ENCODE peak calls at places on chromosomes 13 and 19, in ten cellular contexts. N is testis, D is gastrocnemius medialis, C is heart left ventricle, A is body of pancreas, E is endothelial cell of umbilical vein, T is tibial nerve, F is esophagus squamous epithelium, H is stomach, L is right lobe of liver. O is an unnamed sample.

GRCh38 chr13:95391325-95391724 is 90.1 kb upstream of the ABCC4 start:
- DNase-seq in C (no peak), H (no peak), L (no peak), T (no peak), F (no peak), A (no peak), D (no peak), E (no peak), N (no peak), O (no peak)

GRCh38 chr13:94435604-94436226 is 43.8 kb downstream of the DCT start:
- DNase-seq in L (no peak), D (no peak), T (no peak), E (peak), H (no peak), N (no peak), C (no peak), A (no peak), F (no peak), O (no peak)

GRCh38 chr13:21637296-21637695 is 33.3 kb upstream of the MICU2 start:
- DNase-seq in F (no peak), D (no peak), T (no peak), L (no peak), A (peak), N (no peak), E (no peak), H (peak), C (no peak), O (no peak)

GRCh38 chr13:113493315-113493951 is 2.9 kb upstream of the DCUN1D2 start:
- DNase-seq in A (peak), L (no peak), E (peak), C (no peak), F (no peak), N (no peak), T (no peak), D (no peak), H (no peak), O (no peak)

GRCh38 chr19:1857648-1858326 is 5.6 kb downstream of the KLF16 start:
- DNase-seq in N (no peak), A (no peak), E (no peak), L (peak), D (no peak), T (no peak), F (no peak), H (no peak), C (peak), O (peak)

GRCh38 chr19:17997969-17998826 is 9.8 kb upstream of the ARRDC2 start:
- DNase-seq in D (no peak), F (no peak), C (no peak), N (no peak), L (peak), A (no peak), H (peak), E (no peak), T (no peak), O (no peak)

GRCh38 chr13:59776924-59777690 is 386.6 kb downstream of the DIAPH3 start:
- DNase-seq in L (no peak), C (no peak), E (peak), F (no peak), A (no peak), N (no peak), T (no peak), D (no peak), H (no peak), O (no peak)

GRCh38 chr13:48505597-48506091 is 27.2 kb downstream of the RCBTB2 start:
- DNase-seq in T (peak), N (peak), H (no peak), A (peak), L (no peak), E (no peak), C (peak), D (peak), F (no peak), O (no peak)

GRCh38 chr13:74758188-74758587 is 624.0 kb upstream of the KLF12 start:
- DNase-seq in T (no peak), D (no peak), L (no peak), C (no peak), H (no peak), F (no peak), A (no peak), N (no peak), E (no peak), O (no peak)

GRCh38 chr19:7159105-7159933 is 89.8 kb downstream of the ZNF557 start:
- DNase-seq in D (peak), H (no peak), A (no peak), T (no peak), L (no peak), F (no peak), E (no peak), N (peak), C (peak), O (no peak)

GRCh38 chr19:14475251-14476073 is at the start of gene PTGER1:
- DNase-seq in D (no peak), A (no peak), E (no peak), H (no peak), T (no peak), L (no peak), C (no peak), F (no peak), N (no peak), O (no peak)

GRCh38 chr13:26951581-26952177 is 191.1 kb upstream of the GPR12 start:
- DNase-seq in E (no peak), D (no peak), T (no peak), C (no peak), A (peak), L (peak), H (peak), N (peak), F (no peak), O (peak)

GRCh38 chr19:14555918-14556661 is 15.8 kb downstream of the NDUFB7 start:
- DNase-seq in N (no peak), H (no peak), D (no peak), T (no peak), C (no peak), E (no peak), A (no peak), F (no peak), L (no peak), O (no peak)

GRCh38 chr19:57560049-57560491 is 407 bp upstream of the ZNF550 start:
- DNase-seq in C (peak), L (no peak), T (no peak), N (no peak), F (no peak), D (no peak), A (peak), H (no peak), E (no peak), O (no peak)

GRCh38 chr19:862529-863304 is 3.3 kb downstream of the CFD start:
- DNase-seq in L (peak), A (peak), D (no peak), N (peak), E (peak), F (no peak), C (no peak), H (peak), T (peak), O (peak)

GRCh38 chr13:41960195-41960699 is 662 bp downstream of the VWA8 start:
- DNase-seq in H (no peak), A (peak), E (peak), C (peak), D (peak), L (no peak), F (no peak), N (peak), T (no peak), O (no peak)

GRCh38 chr19:51607077-51607476 is 23.1 kb downstream of the SIGLEC5 start:
- DNase-seq in L (no peak), N (no peak), H (no peak), E (no peak), C (no peak), T (no peak), A (no peak), F (no peak), D (no peak), O (no peak)

GRCh38 chr13:73440296-73440895 is 381.6 kb downstream of the KLF5 start:
- DNase-seq in L (no peak), F (no peak), D (no peak), T (no peak), C (no peak), A (no peak), N (no peak), E (no peak), H (no peak), O (no peak)

GRCh38 chr19:17727843-17728242 is 8.6 kb downstream of the MAP1S start:
- DNase-seq in H (no peak), C (no peak), L (no peak), E (no peak), T (no peak), D (no peak), F (no peak), A (no peak), N (no peak), O (no peak)

GRCh38 chr19:3304871-3305423 is 61.4 kb upstream of the NFIC start:
- DNase-seq in L (peak), F (no peak), A (peak), N (peak), H (peak), E (peak), T (peak), D (peak), C (peak), O (peak)

GRCh38 chr13:34364633-34365032 is 546.7 kb downstream of the RFC3 start:
- DNase-seq in D (no peak), L (no peak), H (no peak), E (no peak), C (no peak), F (no peak), N (no peak), T (no peak), A (no peak), O (no peak)

GRCh38 chr19:32674153-32674958 is 624 bp downstream of the ANKRD27 start:
- DNase-seq in F (no peak), A (no peak), N (no peak), H (no peak), E (peak), D (no peak), L (no peak), T (no peak), C (no peak), O (no peak)

GRCh38 chr13:44236370-44236769 is 137.3 kb upstream of the SERP2 start:
- DNase-seq in D (peak), C (no peak), H (no peak), F (no peak), E (no peak), L (no peak), N (no peak), A (no peak), T (peak), O (no peak)

GRCh38 chr13:90510319-90510718 is 837.2 kb upstream of the MIR17HG start:
- DNase-seq in A (no peak), C (no peak), L (no peak), E (no peak), T (no peak), H (no peak), D (no peak), N (no peak), F (no peak), O (no peak)

GRCh38 chr19:55344444-55344843 is 4.8 kb downstream of the KMT5C start:
- DNase-seq in C (no peak), D (no peak), E (no peak), L (peak), N (peak), T (no peak), A (no peak), H (no peak), F (no peak), O (no peak)

GRCh38 chr19:1945899-1946298 is 4.9 kb downstream of the CSNK1G2 start:
- DNase-seq in L (no peak), N (peak), T (peak), E (peak), C (no peak), F (no peak), D (no peak), H (peak), A (peak), O (peak)

GRCh38 chr19:57583521-57584416 is at the start of gene ZIK1:
- DNase-seq in C (peak), A (peak), H (peak), D (peak), L (peak), N (peak), F (peak), E (peak), T (peak), O (peak)

GRCh38 chr19:2055871-2056809 is 5.1 kb upstream of the MKNK2 start:
- DNase-seq in H (no peak), T (peak), E (peak), C (peak), F (no peak), A (no peak), N (peak), D (peak), L (peak), O (peak)

GRCh38 chr19:38425810-38426466 is at the start of gene RASGRP4:
- DNase-seq in D (no peak), E (no peak), L (peak), C (no peak), F (no peak), T (no peak), N (no peak), A (no peak), H (no peak), O (no peak)

DNA sequence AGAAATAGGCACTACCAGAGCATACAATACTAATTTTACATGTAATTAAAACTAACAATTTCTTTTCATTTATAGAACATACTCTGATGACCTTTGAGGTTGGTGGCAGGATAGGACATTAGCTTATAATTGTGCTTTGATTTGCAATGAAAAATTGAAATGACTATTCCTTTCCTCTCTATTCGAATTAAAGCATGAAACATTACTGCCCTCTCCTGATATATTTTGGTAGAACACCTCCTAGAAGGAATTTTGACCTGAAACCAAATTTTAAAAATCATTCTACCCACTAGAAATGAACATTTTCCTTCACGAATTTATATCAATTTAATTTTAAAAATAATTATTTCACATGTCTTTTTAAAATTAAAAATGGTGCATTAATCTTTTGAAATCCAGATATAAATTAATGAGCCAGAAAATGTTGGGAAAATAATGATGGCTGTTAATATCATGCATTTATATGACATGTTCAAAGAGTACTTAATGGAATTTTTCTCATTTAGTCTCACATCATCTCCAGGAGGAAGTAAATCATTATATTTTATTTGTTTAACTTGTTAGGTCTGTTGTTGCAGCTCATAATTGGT is 556.3 kb upstream of the ARGLU1 start:
- DNase-seq in C (no peak), N (no peak), D (no peak), F (no peak), T (no peak), L (no peak), A (no peak), E (peak), H (no peak), O (no peak)
- TF ChIP-seq CTCF in C (peak), N (peak), D (peak), F (no peak), T (peak), L (peak), A (peak), E (peak), H (peak), O (peak)

DNA sequence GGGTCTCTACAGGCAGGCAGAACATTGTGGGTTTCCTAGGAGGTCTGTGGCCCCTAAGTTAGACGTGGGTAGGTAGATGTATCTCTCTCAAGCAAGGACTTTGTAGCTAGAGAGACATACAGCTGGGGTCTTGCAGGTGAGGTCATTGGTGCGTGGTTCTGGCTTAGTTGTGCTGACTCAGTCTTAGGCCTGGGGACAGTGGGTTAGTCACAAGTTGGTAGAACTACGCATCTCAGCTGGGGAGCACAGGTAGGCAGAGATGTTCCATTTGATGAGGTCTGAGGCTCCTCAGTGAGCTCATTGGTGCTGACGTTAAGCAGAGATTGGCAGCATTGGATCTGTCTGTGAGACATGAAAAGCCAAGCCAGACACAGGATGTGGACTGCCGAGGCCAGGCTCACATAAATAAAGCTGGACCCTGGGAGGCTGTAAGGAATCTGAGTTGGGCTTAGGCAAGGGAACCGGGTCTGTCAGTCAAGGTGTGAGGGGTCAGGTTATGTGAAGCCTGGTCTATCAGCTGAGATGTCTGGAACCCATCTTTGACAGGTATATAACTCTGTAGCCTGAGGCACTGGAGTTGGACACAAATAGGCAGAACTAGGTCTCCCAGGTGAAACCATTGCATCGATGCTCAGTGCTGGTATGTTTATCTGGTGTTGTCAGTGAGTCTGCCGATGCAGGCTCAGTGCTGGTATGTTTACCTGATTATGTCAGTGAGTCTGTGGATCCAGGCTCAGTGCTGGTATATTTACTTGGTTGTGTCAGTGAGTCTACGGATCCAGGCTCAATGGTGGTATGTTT is 17.4 kb upstream of the PDCD2L start:
- DNase-seq in N (no peak), H (no peak), C (no peak), L (no peak), F (no peak), A (no peak), E (no peak), D (no peak), T (no peak), O (no peak)
- TF ChIP-seq POLR2A in N (no peak), H (no peak), C (no peak), L (no peak), F (no peak), A (no peak), E (no peak), D (no peak), T (no peak), O (no peak)

DNA sequence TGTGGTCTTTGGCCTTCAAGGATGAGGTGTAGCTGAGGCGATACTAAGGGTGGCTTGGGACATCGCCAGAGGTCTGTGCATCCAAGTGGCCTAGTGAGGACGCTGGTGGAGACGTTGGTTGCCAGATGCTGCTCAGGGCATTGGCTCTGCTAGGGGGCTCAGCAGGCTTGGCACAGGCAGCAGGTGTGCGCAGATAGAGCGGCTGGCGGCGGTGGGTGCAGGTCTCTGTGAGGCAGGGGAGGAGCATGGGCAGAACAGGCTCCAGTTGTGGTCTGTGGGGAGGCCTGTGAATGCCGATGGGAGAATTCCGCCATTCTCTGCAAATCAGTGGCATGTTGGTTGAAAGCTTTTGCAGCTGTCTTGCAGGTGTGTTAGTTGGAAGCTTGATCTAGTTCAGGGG is 21.2 kb downstream of the PRAM1 start:
- DNase-seq in H (no peak), D (no peak), N (no peak), L (no peak), A (no peak), E (no peak), T (no peak), C (peak), F (no peak), O (no peak)
- H3K27ac ChIP-seq in H (peak), D (no peak), N (no peak), L (no peak), A (peak), E (no peak), T (no peak), C (no peak), F (peak), O (no peak)

DNA sequence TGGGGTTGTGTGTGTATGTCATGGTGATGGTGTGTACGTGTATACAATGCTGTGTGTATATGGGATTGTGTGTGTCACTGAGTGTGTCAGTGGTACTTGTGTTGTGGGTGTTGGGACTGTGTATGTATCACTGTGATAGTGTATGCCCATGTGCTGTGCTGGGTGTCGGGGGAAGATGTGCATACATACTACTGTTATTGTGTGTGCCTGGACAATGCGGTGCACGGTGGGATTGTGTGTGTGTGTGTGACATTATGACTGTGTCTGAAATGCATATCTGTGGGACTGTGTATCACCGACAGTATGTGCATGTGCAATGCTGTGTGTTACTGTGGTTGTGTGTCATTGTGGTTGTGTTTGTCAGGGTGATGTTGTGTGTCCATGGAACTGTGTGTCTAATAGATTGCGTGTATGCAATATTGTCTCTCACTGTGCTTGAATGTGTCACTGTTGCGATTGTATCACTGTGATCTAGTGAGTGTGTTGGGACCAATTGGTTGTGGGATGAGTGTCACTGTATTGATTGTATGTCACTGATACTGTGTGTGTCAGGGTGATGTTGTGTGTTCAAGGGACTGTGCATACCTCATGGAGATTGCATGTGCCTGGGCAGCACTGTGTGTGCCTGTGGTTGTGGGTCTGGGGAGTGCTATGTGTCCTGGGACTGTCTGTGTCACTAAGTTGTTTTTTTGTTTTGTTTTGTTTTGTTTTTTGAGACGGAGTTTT is 11.1 kb upstream of the BBC3 start:
- DNase-seq in C (no peak), H (no peak), F (no peak), N (no peak), T (no peak), A (no peak), E (no peak), D (no peak), L (no peak), O (no peak)
- TF ChIP-seq CTCF in C (no peak), H (no peak), F (no peak), N (no peak), T (no peak), A (no peak), E (no peak), D (no peak), L (no peak), O (no peak)

GRCh38 chr19:45528744-45529453 is 21.6 kb downstream of the VASP start:
- DNase-seq in E (no peak), T (no peak), D (no peak), N (peak), C (peak), L (no peak), H (peak), A (peak), F (no peak), O (peak)

GRCh38 chr19:45526971-45527370 is 19.7 kb downstream of the VASP start:
- DNase-seq in D (no peak), A (no peak), N (no peak), F (no peak), T (no peak), L (no peak), C (peak), E (no peak), H (no peak), O (no peak)

GRCh38 chr19:45528149-45528743 is 21.0 kb downstream of the VASP start:
- DNase-seq in T (no peak), N (no peak), A (peak), D (no peak), F (no peak), C (peak), E (no peak), L (no peak), H (no peak), O (no peak)

GRCh38 chr19:45526143-45526542 is 18.9 kb downstream of the VASP start:
- DNase-seq in L (peak), C (peak), F (no peak), D (peak), A (peak), N (peak), E (peak), H (peak), T (peak), O (peak)

DNA sequence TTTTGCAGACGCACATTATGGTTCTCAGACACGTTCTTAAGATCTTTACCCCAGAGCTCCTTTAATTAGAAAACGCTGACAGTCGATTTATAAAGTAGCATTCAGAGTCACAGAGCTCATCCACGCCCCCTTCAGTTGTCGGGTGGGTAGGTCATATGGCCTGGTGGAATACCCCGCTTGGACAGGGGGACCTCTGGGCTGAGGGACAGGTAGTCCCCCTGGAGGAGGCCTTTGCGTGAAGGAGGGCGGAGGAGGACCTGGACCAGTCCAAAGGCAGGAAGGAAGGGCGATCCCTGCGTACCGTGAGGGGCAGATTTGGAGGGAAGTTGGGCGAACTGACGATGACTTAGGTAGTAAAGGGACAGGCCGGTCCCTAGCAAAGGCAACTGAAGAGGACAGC is 20.5 kb downstream of the VASP start:
- DNase-seq in F (no peak), L (no peak), T (no peak), D (no peak), C (peak), A (no peak), E (no peak), N (no peak), H (no peak), O (no peak)
- TF ChIP-seq POLR2A in F (no peak), L (no peak), T (no peak), D (no peak), C (no peak), A (no peak), E (no peak), N (no peak), H (no peak), O (no peak)

O was measured in Peyer's patch.